ENCODE peak calls at places on chromosomes 16 and 17, in six cellular contexts. Q, I, J, Y, E and H are unnamed samples.

GRCh38 chr17:67260051-67260987 is 15.3 kb upstream of the HELZ start:
- DNase-seq in Q (no peak), I (no peak), J (peak), Y (no peak), E (no peak), H (no peak)

GRCh38 chr16:31110106-31111034 is 2.2 kb downstream of the BCKDK start:
- DNase-seq in Q (no peak), I (no peak), J (no peak), Y (no peak), E (no peak), H (no peak)

GRCh38 chr17:17785407-17785806 is 51.4 kb downstream of the SREBF1 start:
- DNase-seq in Q (no peak), I (no peak), J (peak), Y (no peak), E (no peak), H (no peak)

GRCh38 chr16:50559804-50560514 is 11.8 kb downstream of the NKD1 start:
- DNase-seq in Q (no peak), I (no peak), J (no peak), Y (no peak), E (no peak), H (no peak)

GRCh38 chr17:82117139-82118090 is 19.4 kb upstream of the FASN start:
- DNase-seq in Q (no peak), I (no peak), J (no peak), Y (no peak), E (no peak), H (no peak)

GRCh38 chr17:56630202-56630601 is 36.7 kb downstream of the NOG start:
- DNase-seq in Q (no peak), I (no peak), J (no peak), Y (no peak), E (no peak), H (no peak)

GRCh38 chr17:30429155-30429554 is 48.1 kb upstream of the GOSR1 start:
- DNase-seq in Q (no peak), I (no peak), J (no peak), Y (no peak), E (no peak), H (no peak)

GRCh38 chr16:30349695-30350094 is 5.4 kb downstream of the CD2BP2 start:
- DNase-seq in Q (no peak), I (no peak), J (peak), Y (no peak), E (no peak), H (no peak)

GRCh38 chr17:28255616-28256015 is 63.4 kb upstream of the TMEM97 start:
- DNase-seq in Q (no peak), I (no peak), J (no peak), Y (no peak), E (no peak), H (no peak)

GRCh38 chr17:40323731-40324650 is 15.0 kb downstream of the RARA start:
- DNase-seq in Q (no peak), I (no peak), J (peak), Y (no peak), E (no peak), H (no peak)

GRCh38 chr17:36723459-36723858 is 122.1 kb downstream of the MRM1 start:
- DNase-seq in Q (no peak), I (no peak), J (no peak), Y (no peak), E (no peak), H (no peak)

GRCh38 chr17:12765544-12765943 is 23.8 kb upstream of the ARHGAP44 start:
- DNase-seq in Q (no peak), I (no peak), J (peak), Y (no peak), E (no peak), H (no peak)

GRCh38 chr16:29226782-29227181 is 179.7 kb downstream of the NPIPB11 start:
- DNase-seq in Q (no peak), I (no peak), J (peak), Y (no peak), E (no peak), H (no peak)

GRCh38 chr17:64531955-64532371 is 25.2 kb downstream of the CEP95 start:
- DNase-seq in Q (no peak), I (no peak), J (no peak), Y (no peak), E (no peak), H (no peak)

GRCh38 chr16:56145369-56145768 is 45.9 kb upstream of the GNAO1 start:
- DNase-seq in Q (no peak), I (no peak), J (no peak), Y (no peak), E (no peak), H (no peak)

GRCh38 chr17:15271731-15272130 is 6.6 kb upstream of the PMP22 start:
- DNase-seq in Q (no peak), I (no peak), J (no peak), Y (no peak), E (no peak), H (no peak)

GRCh38 chr17:55433029-55433628 is 11.5 kb upstream of the MMD start:
- DNase-seq in Q (no peak), I (no peak), J (no peak), Y (no peak), E (no peak), H (no peak)

GRCh38 chr16:67148221-67148620 is 2.6 kb downstream of the B3GNT9 start:
- DNase-seq in Q (no peak), I (no peak), J (no peak), Y (no peak), E (no peak), H (no peak)

GRCh38 chr16:67147437-67148140 is 3.2 kb downstream of the B3GNT9 start:
- DNase-seq in Q (no peak), I (no peak), J (no peak), Y (no peak), E (no peak), H (no peak)

GRCh38 chr16:67144943-67145342 is 5.9 kb downstream of the B3GNT9 start:
- DNase-seq in Q (no peak), I (no peak), J (no peak), Y (no peak), E (no peak), H (no peak)

GRCh38 chr16:67145746-67146145 is 5.1 kb downstream of the B3GNT9 start:
- DNase-seq in Q (no peak), I (no peak), J (no peak), Y (no peak), E (no peak), H (no peak)

DNA sequence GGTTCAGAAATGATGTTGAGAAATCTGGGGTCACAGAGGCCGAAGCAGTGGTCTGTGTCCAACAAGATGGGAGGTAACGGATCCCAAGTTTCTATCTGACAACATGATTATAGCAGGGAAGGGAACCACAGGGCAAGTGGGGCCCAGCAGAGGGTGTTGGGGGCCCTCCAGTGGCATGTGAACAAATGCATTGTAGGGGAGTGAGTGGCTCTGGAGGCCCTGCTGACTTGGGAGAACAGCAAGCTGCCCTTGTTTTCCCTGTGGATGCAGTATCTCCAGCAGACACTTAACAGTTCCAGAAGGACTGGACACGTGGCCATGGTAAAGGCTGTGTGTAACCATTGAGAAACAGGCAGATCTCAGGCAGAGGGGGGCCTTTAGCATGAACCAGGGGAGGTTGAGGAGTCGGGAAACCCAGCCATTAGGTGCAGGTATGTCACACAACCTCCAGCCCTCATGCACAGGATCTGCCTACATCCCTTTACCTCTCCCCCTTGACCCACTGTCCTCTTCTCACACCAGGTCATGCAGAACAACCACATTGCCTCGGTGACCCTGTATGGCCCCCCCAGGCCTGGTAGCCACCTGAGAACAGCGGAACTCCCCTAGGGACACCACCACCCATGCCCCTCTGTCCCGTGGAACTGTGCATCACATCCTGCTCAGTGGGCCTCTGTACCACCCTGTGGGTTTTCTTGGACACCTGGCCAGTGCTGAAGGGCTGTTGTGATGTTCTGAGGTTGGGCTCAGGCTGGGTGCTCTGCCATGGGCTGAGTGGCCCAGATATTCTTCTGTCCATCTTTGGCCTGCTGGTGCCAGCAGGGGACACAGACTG is 4.1 kb downstream of the B3GNT9 start:
- DNase-seq in Q (no peak), I (no peak), J (no peak), Y (no peak), E (no peak), H (no peak)
- TF ChIP-seq CTCF in Q (no peak), I (no peak), J (no peak), Y (no peak), E (no peak), H (no peak)

GRCh38 chr16:352547-353403 is at the start of gene AXIN1:
- DNase-seq in Q (peak), I (peak), J (peak), Y (peak), E (peak), H (peak)
- TF ChIP-seq CTCF in Q (no peak), I (peak), J (peak), Y (peak), E (peak), H (peak)

DNA sequence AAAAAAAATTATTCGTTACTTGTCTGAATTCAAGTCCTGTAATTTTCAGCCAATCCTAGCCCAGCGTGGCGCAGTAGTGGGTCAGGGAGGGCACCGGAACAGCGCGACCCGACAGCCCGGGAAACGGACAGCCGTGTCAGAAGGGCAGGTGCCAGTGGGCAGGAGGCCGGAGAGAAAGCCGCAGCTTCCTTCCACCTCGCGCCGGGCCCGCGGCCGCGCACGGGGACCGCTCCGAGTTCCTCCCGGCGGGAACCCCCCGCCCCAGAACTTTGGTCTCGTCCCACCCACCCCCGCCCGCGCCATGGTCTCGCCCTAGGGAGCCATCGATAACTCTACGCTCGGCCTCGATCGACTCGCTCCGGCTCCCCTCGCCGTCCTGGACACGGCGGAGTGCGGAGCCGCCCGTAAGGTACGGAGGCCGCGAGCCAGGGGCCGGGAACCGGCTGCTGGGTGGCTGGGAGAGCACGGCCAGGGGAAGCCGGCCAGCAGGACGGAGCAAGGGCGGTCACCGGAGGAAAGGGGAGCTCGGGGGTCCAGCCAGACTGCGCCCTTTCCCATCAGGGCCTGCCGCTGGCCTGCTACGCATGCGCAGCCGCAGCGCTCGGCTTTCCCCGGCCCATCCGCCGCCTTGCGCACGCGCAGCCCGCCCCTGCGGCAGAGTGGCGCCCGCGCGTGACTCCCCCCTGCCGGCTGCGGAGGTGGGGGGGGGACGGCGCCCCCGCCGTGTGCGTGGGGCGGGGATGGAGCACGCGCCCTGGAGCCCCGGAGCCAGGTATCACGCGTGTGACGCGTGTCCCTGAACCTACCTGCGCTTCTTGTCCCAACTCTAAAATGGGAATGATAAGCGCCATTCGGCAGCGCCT is at the start of gene MLST8:
- DNase-seq in Q (peak), I (peak), J (peak), Y (peak), E (peak), H (peak)
- TF ChIP-seq CTCF in Q (peak), I (peak), J (no peak), Y (peak), E (peak), H (peak)

GRCh38 chr16:51971184-51971583 is 575.8 kb downstream of the TOX3 start:
- DNase-seq in Q (no peak), I (no peak), J (no peak), Y (peak), E (peak), H (no peak)
- TF ChIP-seq CTCF in Q (no peak), I (no peak), J (peak), Y (peak), E (peak), H (peak)

GRCh38 chr17:59607817-59608403 is 11.8 kb upstream of the CLTC start:
- DNase-seq in Q (no peak), I (no peak), J (no peak), Y (peak), E (peak), H (no peak)
- TF ChIP-seq CTCF in Q (no peak), I (peak), J (no peak), Y (peak), E (peak), H (peak)

GRCh38 chr16:24734382-24734781 is 4.9 kb downstream of the TNRC6A start:
- DNase-seq in Q (no peak), I (no peak), J (no peak), Y (no peak), E (no peak), H (no peak)

GRCh38 chr16:24730914-24731313 is 1.5 kb downstream of the TNRC6A start:
- DNase-seq in Q (no peak), I (no peak), J (no peak), Y (no peak), E (no peak), H (no peak)

GRCh38 chr16:24729243-24729966 is at the start of gene TNRC6A:
- DNase-seq in Q (peak), I (peak), J (peak), Y (peak), E (peak), H (peak)

GRCh38 chr16:24729967-24730815 is 740 bp downstream of the TNRC6A start:
- DNase-seq in Q (peak), I (no peak), J (peak), Y (peak), E (peak), H (no peak)

GRCh38 chr16:24731722-24732419 is 2.4 kb downstream of the TNRC6A start:
- DNase-seq in Q (no peak), I (no peak), J (peak), Y (no peak), E (peak), H (no peak)
- TF ChIP-seq CTCF in Q (no peak), I (no peak), J (no peak), Y (no peak), E (no peak), H (no peak)

GRCh38 chr17:74351552-74352210 is 10.0 kb downstream of the BTBD17 start:
- DNase-seq in Q (no peak), I (no peak), J (no peak), Y (peak), E (peak), H (no peak)
- TF ChIP-seq CTCF in Q (no peak), I (no peak), J (no peak), Y (peak), E (peak), H (peak)

GRCh38 chr17:80455328-80455710 is 21.1 kb downstream of the NPTX1 start:
- DNase-seq in Q (peak), I (peak), J (peak), Y (peak), E (peak), H (peak)
- TF ChIP-seq CTCF in Q (no peak), I (no peak), J (no peak), Y (no peak), E (no peak), H (no peak)